ENCODE peak calls at places on chromosomes 11 and 22, in seven cellular contexts. Y is H7, O is upper lobe of right lung, M is NCI-H82, P is left cardiac atrium, V is AG09319, N is HuH-7.5. U is an unnamed sample.

GRCh38 chr22:29167032-29167911 is 38.4 kb upstream of the EMID1 start:
- DNase-seq in N (no peak), P (no peak), V (no peak), M (no peak), O (no peak), Y (no peak), U (no peak)

GRCh38 chr11:1523779-1524178 is 37.2 kb upstream of the MOB2 start:
- DNase-seq in V (no peak), N (no peak), M (no peak), Y (no peak), O (no peak), P (no peak), U (no peak)

GRCh38 chr11:48109046-48109666 is 107.5 kb upstream of the OR4B1 start:
- DNase-seq in V (peak), O (no peak), P (no peak), N (no peak), Y (no peak), M (peak), U (no peak)

GRCh38 chr11:114827043-114827442 is 148.7 kb downstream of the NXPE2 start:
- DNase-seq in Y (no peak), N (no peak), V (no peak), P (no peak), O (no peak), M (no peak), U (no peak)

GRCh38 chr22:25878933-25879332 is 136.9 kb downstream of the MYO18B start:
- DNase-seq in V (no peak), M (no peak), O (no peak), Y (no peak), P (no peak), N (no peak), U (no peak)

GRCh38 chr11:995058-995751 is 41.3 kb downstream of the MUC6 start:
- DNase-seq in O (no peak), P (no peak), M (no peak), N (no peak), Y (no peak), V (no peak), U (no peak)

GRCh38 chr11:69904331-69905201 is 85.3 kb upstream of the FGF3 start:
- DNase-seq in Y (no peak), N (no peak), M (no peak), P (no peak), V (no peak), O (no peak), U (no peak)

GRCh38 chr11:77071077-77071476 is 4.3 kb downstream of the CAPN5 start:
- DNase-seq in N (no peak), V (no peak), Y (no peak), P (no peak), O (peak), M (no peak), U (no peak)

GRCh38 chr22:44164031-44164430 is 16.7 kb upstream of the PARVG start:
- DNase-seq in V (no peak), N (no peak), Y (no peak), P (no peak), O (no peak), M (no peak), U (no peak)